ENCODE peak calls at places on chromosomes 11 and 22, in nine cellular contexts. U, W, S, Q, E, L, K, F and H are unnamed samples.

GRCh38 chr11:66277475-66278391 is at the start of gene CNIH2:
- DNase-seq in W (no peak), E (no peak), S (no peak), L (peak), Q (peak), F (no peak), U (no peak), K (peak), H (peak)

GRCh38 chr11:73358071-73358470 is 18.1 kb upstream of the RELT start:
- DNase-seq in Q (no peak), E (no peak), W (no peak), K (no peak), U (no peak), F (no peak), S (no peak), L (no peak), H (no peak)

GRCh38 chr11:123457187-123457770 is 27.2 kb downstream of the GRAMD1B start:
- DNase-seq in F (no peak), W (peak), E (no peak), U (no peak), L (no peak), Q (peak), K (no peak), S (no peak), H (no peak)

GRCh38 chr11:110720646-110721283 is 8.5 kb upstream of the ARHGAP20 start:
- DNase-seq in E (no peak), F (no peak), L (no peak), Q (peak), W (no peak), S (no peak), K (no peak), U (no peak), H (no peak)

GRCh38 chr22:44587004-44587793 is 89.2 kb upstream of the RTL6 start:
- DNase-seq in W (no peak), L (peak), Q (peak), E (peak), S (no peak), K (no peak), F (no peak), U (peak), H (peak)

GRCh38 chr11:19676508-19677379 is 35.9 kb upstream of the NAV2 start:
- DNase-seq in E (no peak), F (no peak), S (peak), U (no peak), K (no peak), L (no peak), Q (peak), W (no peak), H (no peak)

GRCh38 chr11:6855971-6856542 is 6.8 kb upstream of the OR10A2 start:
- DNase-seq in L (no peak), U (no peak), Q (peak), K (peak), E (no peak), F (no peak), S (peak), W (no peak), H (no peak)

GRCh38 chr11:31240340-31240904 is 129.1 kb downstream of the DCDC1 start:
- DNase-seq in K (no peak), F (peak), U (no peak), S (peak), L (no peak), W (no peak), Q (peak), E (no peak), H (no peak)

GRCh38 chr11:13963169-13963948 is 836 bp downstream of the SPON1 start:
- DNase-seq in E (no peak), F (no peak), K (no peak), W (no peak), Q (peak), S (no peak), L (no peak), U (peak), H (peak)

GRCh38 chr22:50201191-50202129 is 649 bp downstream of the SELENOO start:
- DNase-seq in E (no peak), S (no peak), W (no peak), U (no peak), K (no peak), L (no peak), Q (no peak), F (no peak), H (peak)

GRCh38 chr22:30314918-30315317 is 11.8 kb downstream of the TBC1D10A start:
- DNase-seq in F (no peak), K (no peak), S (no peak), L (no peak), W (no peak), U (no peak), E (no peak), Q (no peak), H (no peak)

GRCh38 chr22:49395617-49396016 is 432.1 kb downstream of the BRD1 start:
- DNase-seq in Q (no peak), K (no peak), S (no peak), W (peak), U (no peak), L (no peak), E (no peak), F (no peak), H (no peak)

GRCh38 chr11:68513930-68514487 is 53.5 kb downstream of the PPP6R3 start:
- DNase-seq in S (no peak), Q (no peak), L (no peak), U (no peak), K (no peak), F (no peak), W (no peak), E (no peak), H (no peak)

GRCh38 chr11:6523253-6523652 is 26.2 kb downstream of the DNHD1 start:
- DNase-seq in L (no peak), K (peak), U (no peak), W (no peak), S (peak), Q (peak), F (peak), E (no peak), H (no peak)

GRCh38 chr22:25777870-25778269 is 35.9 kb downstream of the MYO18B start:
- DNase-seq in S (peak), L (peak), Q (peak), F (peak), E (no peak), W (no peak), K (peak), U (no peak), H (no peak)

GRCh38 chr22:29117799-29118477 is 45.1 kb downstream of the KREMEN1 start:
- DNase-seq in Q (peak), U (no peak), E (no peak), L (no peak), S (no peak), K (no peak), W (no peak), F (no peak), H (no peak)

GRCh38 chr22:39207141-39208012 is 37.4 kb downstream of the PDGFB start:
- DNase-seq in E (peak), F (no peak), W (no peak), L (no peak), K (peak), S (no peak), U (no peak), Q (peak), H (no peak)

GRCh38 chr22:18000441-18001039 is 23.8 kb downstream of the MICAL3 start:
- DNase-seq in S (no peak), L (peak), E (peak), W (no peak), K (no peak), U (no peak), F (no peak), Q (peak), H (peak)

GRCh38 chr11:101169944-101170343 is 40.3 kb upstream of the PGR start:
- DNase-seq in F (no peak), L (no peak), Q (no peak), E (no peak), K (no peak), U (no peak), S (no peak), W (no peak), H (no peak)

GRCh38 chr22:19982991-19983578 is 33.5 kb downstream of the ARVCF start:
- DNase-seq in E (no peak), S (no peak), L (peak), K (no peak), W (no peak), Q (no peak), F (no peak), U (no peak), H (no peak)

GRCh38 chr11:110198031-110198729 is 98.2 kb downstream of the RDX start:
- DNase-seq in L (no peak), S (no peak), Q (peak), E (no peak), K (no peak), F (no peak), U (no peak), W (peak), H (no peak)

GRCh38 chr22:41157083-41157482 is 48.0 kb upstream of the L3MBTL2 start:
- DNase-seq in S (no peak), W (no peak), F (no peak), K (no peak), L (no peak), E (no peak), Q (no peak), U (no peak), H (no peak)

GRCh38 chr11:72236774-72237111 is 7.2 kb downstream of the PHOX2A start:
- DNase-seq in S (no peak), W (no peak), L (no peak), E (no peak), F (no peak), K (no peak), Q (no peak), U (no peak), H (no peak)

GRCh38 chr22:38314992-38315800 is 2.0 kb downstream of the CSNK1E start:
- DNase-seq in W (no peak), E (no peak), F (no peak), S (no peak), L (no peak), U (no peak), Q (peak), K (no peak), H (peak)

GRCh38 chr11:76790251-76790650 is 7.1 kb downstream of the TSKU start:
- DNase-seq in S (no peak), U (no peak), L (peak), E (peak), Q (no peak), F (no peak), W (no peak), K (no peak), H (peak)
- H3K27ac ChIP-seq in S (no peak), U (no peak), L (no peak), E (no peak), Q (no peak), F (no peak), W (no peak), K (peak), H (no peak)

GRCh38 chr11:27210509-27210908 is 152.5 kb downstream of the CCDC34 start:
- DNase-seq in W (no peak), S (no peak), U (no peak), L (no peak), Q (no peak), F (no peak), K (no peak), E (no peak), H (no peak)

GRCh38 chr11:27207025-27207650 is 155.9 kb downstream of the CCDC34 start:
- DNase-seq in F (no peak), S (no peak), K (no peak), W (no peak), L (no peak), E (no peak), Q (no peak), U (no peak), H (no peak)

GRCh38 chr11:27211370-27212127 is 151.5 kb downstream of the CCDC34 start:
- DNase-seq in W (no peak), K (no peak), S (no peak), L (no peak), F (no peak), U (peak), E (no peak), Q (no peak), H (no peak)

GRCh38 chr11:27208846-27209245 is 154.2 kb downstream of the CCDC34 start:
- DNase-seq in S (no peak), L (no peak), F (no peak), K (no peak), W (no peak), E (no peak), U (no peak), Q (no peak), H (no peak)

DNA sequence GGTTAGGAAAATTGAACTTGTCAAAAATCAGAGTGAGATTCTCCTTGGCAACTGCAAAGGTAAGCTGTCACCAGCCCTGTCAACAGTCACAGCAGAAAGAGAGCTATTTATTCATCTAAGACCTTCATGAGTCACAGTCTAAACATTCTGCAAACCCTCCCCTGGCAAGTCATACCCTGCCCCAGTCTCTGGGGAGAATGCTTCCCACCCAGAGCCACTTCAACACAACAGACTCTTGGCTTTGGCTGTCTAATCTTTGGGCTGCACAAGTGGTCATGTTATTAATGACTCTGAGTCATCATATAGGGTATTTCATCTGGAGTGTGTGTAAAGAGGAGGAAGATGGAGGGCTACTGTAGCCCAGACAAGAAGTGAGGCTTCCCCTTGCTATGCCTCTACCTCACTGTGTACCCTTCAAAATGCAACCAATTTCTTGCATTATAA is 153.4 kb downstream of the CCDC34 start:
- DNase-seq in F (peak), U (peak), S (peak), W (peak), L (peak), K (peak), E (no peak), Q (peak), H (no peak)
- H3K27ac ChIP-seq in F (peak), U (peak), S (peak), W (no peak), L (peak), K (peak), E (no peak), Q (peak), H (no peak)

DNA sequence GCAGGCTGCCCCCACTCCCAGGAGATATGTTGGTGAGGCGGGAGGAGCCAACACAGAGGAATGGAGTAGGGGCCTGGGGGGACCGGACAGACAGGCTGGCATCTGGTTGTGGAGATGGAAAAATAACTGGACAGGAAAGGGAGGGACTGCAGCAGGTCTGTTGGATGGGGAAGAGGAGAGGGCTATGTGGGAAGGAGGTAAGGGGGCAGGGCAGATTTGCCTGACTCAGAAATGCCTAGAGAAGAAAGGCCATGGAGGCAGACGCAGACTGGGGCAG is 160.4 kb downstream of the TRIM29 start:
- DNase-seq in S (no peak), L (no peak), U (no peak), E (no peak), Q (no peak), K (no peak), W (no peak), F (no peak), H (no peak)
- H3K27ac ChIP-seq in S (no peak), L (no peak), U (no peak), E (no peak), Q (no peak), K (no peak), W (no peak), F (no peak), H (no peak)

GRCh38 chr11:114192841-114193389 is 103.3 kb upstream of the NNMT start:
- DNase-seq in E (no peak), L (no peak), K (no peak), S (no peak), U (no peak), F (no peak), W (no peak), Q (peak), H (no peak)
- H3K27ac ChIP-seq in E (peak), L (peak), K (peak), S (no peak), U (peak), F (no peak), W (peak), Q (no peak), H (peak)